ENCODE peak calls at places on chromosomes 11 and 22, in six cellular contexts. S is HTR-8/SVneo; O is retina; Z is fibroblast of mammary gland; V is Calu3; Y is stimulated activated CD4-positive, alpha-beta T cell treated with anti-CD3 and anti-CD28 coated beads, Interleukin-15, amount 100 ng/mL, for 24 hours. B is an unnamed sample.

GRCh38 chr22:36015806-36016519 is 12.7 kb downstream of the RBFOX2 start:
- DNase-seq in S (no peak), O (no peak), Z (no peak), V (no peak), Y (no peak), B (no peak)

GRCh38 chr11:92556435-92556834 is 331.8 kb downstream of the FAT3 start:
- DNase-seq in S (no peak), O (no peak), Z (peak), V (peak), Y (no peak), B (no peak)

GRCh38 chr22:23166038-23166831 is 14.1 kb upstream of the BCR start:
- DNase-seq in S (no peak), O (no peak), Z (no peak), V (no peak), Y (no peak), B (no peak)

GRCh38 chr11:64419818-64420485 is 61.0 kb downstream of the RPS6KA4 start:
- DNase-seq in S (no peak), O (no peak), Z (peak), V (no peak), Y (no peak), B (no peak)

GRCh38 chr11:118889796-118890195 is 6.1 kb downstream of the CXCR5 start:
- DNase-seq in S (no peak), O (no peak), Z (peak), V (no peak), Y (no peak), B (no peak)

GRCh38 chr11:120660024-120660565 is 148.5 kb downstream of the GRIK4 start:
- DNase-seq in S (peak), O (no peak), Z (peak), V (peak), Y (peak), B (no peak)

GRCh38 chr11:131737357-131737756 is 366.9 kb downstream of the NTM start:
- DNase-seq in S (no peak), O (peak), Z (no peak), V (no peak), Y (no peak), B (no peak)

GRCh38 chr11:26134481-26135355 is 197.2 kb upstream of the ANO3 start:
- DNase-seq in S (peak), O (peak), Z (peak), V (peak), Y (no peak), B (no peak)

GRCh38 chr11:34669458-34669857 is 48.6 kb downstream of the EHF start:
- DNase-seq in S (no peak), O (no peak), Z (no peak), V (no peak), Y (no peak), B (no peak)

GRCh38 chr11:63978551-63979235 is 4.3 kb downstream of the COX8A start:
- DNase-seq in S (no peak), O (no peak), Z (no peak), V (no peak), Y (no peak), B (no peak)